ENCODE peak calls at places on chromosome 3, in eight cellular contexts. G is cardiac muscle cell, X is endothelial cell, A is fibroblast of lung, S is CD14-positive monocyte, N is IMR-90, P is tibial nerve, V is WTC11. E is an unnamed sample.

GRCh38 chr3:19216669-19217337 is 68.5 kb downstream of the KCNH8 start:
- DNase-seq in N (no peak), V (no peak), A (no peak), G (peak), X (no peak), P (peak), S (no peak), E (no peak)

GRCh38 chr3:13519392-13519791 is 29.5 kb upstream of the FBLN2 start:
- DNase-seq in A (no peak), V (peak), G (no peak), S (no peak), N (no peak), P (no peak), X (no peak), E (no peak)

GRCh38 chr3:131794766-131795381 is 239.9 kb downstream of the CPNE4 start:
- DNase-seq in X (peak), G (peak), N (peak), S (no peak), A (peak), V (peak), P (peak), E (peak)

GRCh38 chr3:128800241-128801187 is 74.5 kb downstream of the RAB7A start:
- DNase-seq in A (no peak), N (no peak), P (no peak), G (no peak), S (no peak), V (no peak), X (no peak), E (no peak)

GRCh38 chr3:42014443-42014945 is 52.6 kb upstream of the ULK4 start:
- DNase-seq in V (no peak), G (no peak), S (no peak), X (no peak), P (no peak), N (no peak), A (no peak), E (no peak)

GRCh38 chr3:14921811-14922705 is 25.3 kb upstream of the NR2C2 start:
- DNase-seq in P (no peak), S (no peak), V (no peak), A (peak), N (peak), G (no peak), X (no peak), E (no peak)

GRCh38 chr3:142894493-142894892 is 5.6 kb upstream of the PCOLCE2 start:
- DNase-seq in X (no peak), N (no peak), V (no peak), G (no peak), A (no peak), P (no peak), S (no peak), E (no peak)

GRCh38 chr3:65233561-65233960 is 545.8 kb upstream of the ADAMTS9 start:
- DNase-seq in V (no peak), X (no peak), P (no peak), S (no peak), A (peak), N (no peak), G (no peak), E (no peak)

GRCh38 chr3:19147905-19148767 is at the start of gene KCNH8:
- DNase-seq in A (no peak), S (peak), X (peak), V (peak), N (no peak), P (no peak), G (peak), E (no peak)

GRCh38 chr3:197168606-197169005 is 129.8 kb downstream of the DLG1 start:
- DNase-seq in X (no peak), A (peak), N (peak), P (no peak), V (no peak), S (no peak), G (peak), E (peak)

GRCh38 chr3:158057666-158058065 is 48.6 kb downstream of the SHOX2 start:
- DNase-seq in P (no peak), G (no peak), V (no peak), X (no peak), N (no peak), S (no peak), A (peak), E (no peak)

GRCh38 chr3:188417329-188417728 is 263.4 kb downstream of the LPP start:
- DNase-seq in P (no peak), A (no peak), S (no peak), X (no peak), V (no peak), N (no peak), G (no peak), E (no peak)

GRCh38 chr3:146655333-146655996 is 50.3 kb upstream of the PLSCR5 start:
- DNase-seq in A (no peak), P (no peak), S (no peak), V (no peak), N (no peak), G (no peak), X (no peak), E (no peak)

GRCh38 chr3:71456155-71456554 is 127.4 kb downstream of the FOXP1 start:
- DNase-seq in N (peak), A (no peak), S (no peak), V (no peak), P (no peak), G (peak), X (no peak), E (no peak)

GRCh38 chr3:57464801-57465200 is 79.3 kb downstream of the DNAH12 start:
- DNase-seq in G (peak), S (no peak), P (no peak), A (peak), X (no peak), V (no peak), N (no peak), E (no peak)

GRCh38 chr3:48847053-48847585 is 555 bp downstream of the PRKAR2A start:
- DNase-seq in S (peak), P (peak), A (peak), X (peak), N (peak), G (peak), V (peak), E (peak)

GRCh38 chr3:86743233-86743632 is 247.7 kb downstream of the VGLL3 start:
- DNase-seq in S (no peak), V (no peak), P (no peak), X (no peak), N (no peak), G (no peak), A (no peak), E (no peak)

GRCh38 chr3:174215426-174215825 is 643.7 kb upstream of the NAALADL2 start:
- DNase-seq in S (no peak), V (no peak), N (peak), G (no peak), A (no peak), P (no peak), X (no peak), E (no peak)

GRCh38 chr3:59386165-59386564 is 336.3 kb upstream of the CFAP20DC start:
- DNase-seq in G (no peak), V (no peak), N (no peak), P (no peak), A (no peak), S (no peak), X (no peak), E (no peak)

GRCh38 chr3:179148446-179149238 is 485 bp downstream of the PIK3CA start:
- DNase-seq in N (peak), X (peak), G (peak), P (peak), S (no peak), V (peak), A (peak), E (no peak)

GRCh38 chr3:105277656-105278055 is 89.1 kb upstream of the ALCAM start:
- DNase-seq in V (no peak), N (peak), A (peak), S (no peak), X (no peak), G (peak), P (no peak), E (no peak)

GRCh38 chr3:105812194-105812586 is 56.6 kb downstream of the CBLB start:
- DNase-seq in S (no peak), G (peak), V (no peak), X (no peak), P (no peak), N (peak), A (peak), E (no peak)

GRCh38 chr3:30683769-30684168 is 77.4 kb downstream of the TGFBR2 start:
- DNase-seq in G (no peak), A (no peak), V (no peak), X (no peak), P (no peak), S (no peak), N (no peak), E (no peak)

GRCh38 chr3:36906504-36907149 is 38.2 kb downstream of the TRANK1 start:
- DNase-seq in S (no peak), N (peak), V (no peak), G (peak), X (no peak), P (no peak), A (no peak), E (no peak)

GRCh38 chr3:111801697-111802655 is 57.1 kb upstream of the PHLDB2 start:
- DNase-seq in P (peak), V (no peak), A (peak), S (no peak), N (peak), G (peak), X (no peak), E (peak)

GRCh38 chr3:151300554-151300953 is 16.1 kb downstream of the GPR87 start:
- DNase-seq in G (no peak), A (no peak), V (no peak), X (no peak), P (no peak), N (no peak), S (no peak), E (no peak)

GRCh38 chr3:127762077-127762786 is 60.1 kb downstream of the MGLL start:
- DNase-seq in S (peak), A (peak), N (no peak), G (no peak), P (no peak), X (no peak), V (no peak), E (no peak)

GRCh38 chr3:66809579-66809958 is 188.5 kb upstream of the KBTBD8 start:
- DNase-seq in G (no peak), V (no peak), P (no peak), A (no peak), N (no peak), S (no peak), X (no peak), E (no peak)

GRCh38 chr3:31696009-31696297 is 163.2 kb downstream of the STT3B start:
- DNase-seq in X (no peak), N (no peak), S (no peak), A (no peak), V (no peak), G (no peak), P (no peak), E (no peak)

GRCh38 chr3:31695280-31696008 is 162.7 kb downstream of the STT3B start:
- DNase-seq in S (no peak), X (peak), A (no peak), N (no peak), G (no peak), P (no peak), V (peak), E (no peak)

GRCh38 chr3:31696815-31697548 is 164.3 kb downstream of the STT3B start:
- DNase-seq in A (no peak), X (no peak), V (no peak), S (no peak), G (no peak), N (no peak), P (no peak), E (no peak)

GRCh38 chr3:31701286-31701685 is 168.6 kb downstream of the STT3B start:
- DNase-seq in A (no peak), S (no peak), P (no peak), X (no peak), N (no peak), G (no peak), V (no peak), E (no peak)

DNA sequence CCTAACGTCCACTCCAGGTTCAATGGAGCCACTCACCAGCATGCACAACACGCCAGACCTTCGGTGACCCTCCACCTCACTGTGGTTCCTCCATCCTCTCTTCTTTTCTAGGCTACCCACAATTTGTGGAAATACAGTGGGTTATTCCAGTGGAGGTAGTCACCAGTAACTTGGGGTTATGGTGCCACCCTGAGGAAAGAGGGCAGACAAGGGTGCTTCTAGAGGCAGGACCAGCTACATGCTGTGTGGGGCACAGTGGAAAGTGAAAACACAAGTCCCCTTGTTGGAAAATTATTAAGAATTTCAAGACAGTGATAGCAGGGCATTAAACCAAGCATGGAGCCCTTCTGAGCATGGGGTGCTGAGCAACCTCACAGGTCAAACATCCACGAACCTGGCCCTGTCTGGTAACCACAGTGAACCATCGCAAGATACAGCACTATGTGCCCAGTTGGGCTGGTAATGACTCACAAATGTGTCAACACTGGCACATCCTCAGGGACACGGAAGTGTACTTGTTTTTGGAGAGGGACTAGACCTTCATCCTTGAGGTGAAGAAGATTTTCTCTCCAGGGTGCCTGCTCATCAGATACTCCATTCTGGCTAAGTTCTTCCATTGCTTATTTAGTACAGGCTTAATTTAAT is 166.7 kb downstream of the STT3B start:
- DNase-seq in N (no peak), G (no peak), S (no peak), A (no peak), V (no peak), P (no peak), X (no peak), E (no peak)
- TF ChIP-seq CTCF in N (no peak), G (no peak), S (no peak), A (no peak), V (no peak), P (no peak), X (no peak), E (no peak)

GRCh38 chr3:43996379-43997301 is 245.0 kb upstream of the TOPAZ1 start:
- DNase-seq in V (peak), A (no peak), S (no peak), X (peak), G (peak), N (no peak), P (no peak), E (no peak)
- TF ChIP-seq CTCF in V (no peak), A (peak), S (no peak), X (no peak), G (no peak), N (no peak), P (peak), E (peak)

GRCh38 chr3:5264896-5265770 is 77.6 kb downstream of the EDEM1 start:
- DNase-seq in A (peak), N (peak), G (no peak), P (no peak), S (no peak), V (no peak), X (no peak), E (no peak)
- TF ChIP-seq CTCF in A (no peak), N (no peak), G (no peak), P (no peak), S (no peak), V (no peak), X (no peak), E (no peak)

GRCh38 chr3:99637041-99637380 is 1.4 kb upstream of the COL8A1 start:
- DNase-seq in N (no peak), X (no peak), S (no peak), P (no peak), G (peak), A (no peak), V (no peak), E (no peak)
- TF ChIP-seq CTCF in N (peak), X (no peak), S (no peak), P (no peak), G (peak), A (peak), V (no peak), E (no peak)

DNA sequence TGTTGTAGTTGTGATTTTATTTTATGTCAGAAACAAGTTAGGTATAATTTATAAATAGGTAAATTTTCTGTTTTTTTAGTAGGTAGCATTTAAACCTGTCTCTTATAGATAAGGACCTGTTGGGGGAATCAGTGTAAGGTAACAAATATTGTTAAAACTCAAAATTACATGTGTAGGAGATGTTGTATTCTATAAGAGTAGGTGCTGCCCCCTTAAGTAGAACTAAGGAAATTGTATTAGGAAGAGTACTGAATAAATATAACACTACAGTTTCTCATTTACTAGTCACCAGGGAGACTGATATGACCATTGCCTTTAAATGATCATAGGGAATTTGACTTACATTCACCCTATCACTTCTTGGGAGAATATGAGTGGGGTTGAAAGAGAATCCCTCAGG is 31.2 kb downstream of the SLC25A36 start:
- DNase-seq in A (peak), V (no peak), N (peak), G (peak), X (no peak), S (no peak), P (no peak), E (no peak)
- TF ChIP-seq CTCF in A (peak), V (no peak), N (peak), G (peak), X (peak), S (peak), P (no peak), E (peak)